ENCODE peak calls at places on chromosomes 16 and 17, in four cellular contexts. One of them, this sample, is unnamed.

GRCh38 chr16:54932737-54933254 is 2.1 kb downstream of the IRX5 start:
- DNase-seq in stomach: no peak
- DNase-seq in vagina: no peak
- DNase-seq in sigmoid colon: no peak
- DNase-seq in this sample: no peak

GRCh38 chr16:12927591-12927990 is 26.2 kb downstream of the SHISA9 start:
- DNase-seq in stomach: no peak
- DNase-seq in vagina: no peak
- DNase-seq in sigmoid colon: no peak
- DNase-seq in this sample: no peak

GRCh38 chr17:47738178-47738577 is 5.1 kb downstream of the TBX21 start:
- DNase-seq in sigmoid colon: peak; percentile 14
- DNase-seq in stomach: no peak
- DNase-seq in vagina: no peak
- DNase-seq in this sample: no peak

GRCh38 chr16:57472665-57473060 is 10.2 kb downstream of the POLR2C start:
- DNase-seq in vagina: no peak
- DNase-seq in stomach: no peak
- DNase-seq in sigmoid colon: no peak
- DNase-seq in this sample: no peak

GRCh38 chr17:50192873-50193274 is 8.6 kb downstream of the COL1A1 start:
- DNase-seq in sigmoid colon: no peak
- DNase-seq in stomach: no peak
- DNase-seq in vagina: no peak
- DNase-seq in this sample: no peak

GRCh38 chr16:28910046-28911031 is 14.7 kb downstream of the RABEP2 start:
- DNase-seq in stomach: no peak
- DNase-seq in sigmoid colon: no peak
- DNase-seq in vagina: no peak
- DNase-seq in this sample: peak; percentile 75

GRCh38 chr17:35189291-35189690 is 4.9 kb downstream of the SLC35G3 start:
- DNase-seq in stomach: no peak
- DNase-seq in vagina: no peak
- DNase-seq in sigmoid colon: no peak
- DNase-seq in this sample: no peak

GRCh38 chr17:45052052-45052772 is 780 bp upstream of the DCAKD start:
- DNase-seq in stomach: peak; percentile 53
- DNase-seq in vagina: no peak
- DNase-seq in sigmoid colon: peak; percentile 80
- DNase-seq in this sample: peak; percentile 66

GRCh38 chr17:45003877-45004276 is 35.8 kb upstream of the C1QL1 start:
- DNase-seq in sigmoid colon: no peak
- DNase-seq in vagina: no peak
- DNase-seq in stomach: no peak
- DNase-seq in this sample: no peak

GRCh38 chr17:63439682-63440081 is 6.4 kb downstream of the CYB561 start:
- DNase-seq in stomach: no peak
- DNase-seq in sigmoid colon: no peak
- DNase-seq in vagina: no peak
- DNase-seq in this sample: no peak

GRCh38 chr17:1545618-1546017 is 17.0 kb downstream of the PITPNA start:
- DNase-seq in vagina: no peak
- DNase-seq in sigmoid colon: no peak
- DNase-seq in stomach: no peak
- DNase-seq in this sample: peak; percentile 65

GRCh38 chr16:85360323-85361277 is 248.3 kb upstream of the CIBAR2 start:
- DNase-seq in stomach: peak; percentile 77
- DNase-seq in sigmoid colon: peak; percentile 79
- DNase-seq in vagina: no peak
- DNase-seq in this sample: peak; percentile 86

GRCh38 chr16:11319529-11320146 is 25.6 kb upstream of the RMI2 start:
- DNase-seq in sigmoid colon: no peak
- DNase-seq in stomach: peak; percentile 46
- DNase-seq in vagina: no peak
- DNase-seq in this sample: no peak

GRCh38 chr16:17470002-17470870 is 524 bp downstream of the XYLT1 start:
- DNase-seq in vagina: no peak
- DNase-seq in stomach: no peak
- DNase-seq in sigmoid colon: no peak
- DNase-seq in this sample: peak; percentile 61

GRCh38 chr16:1290032-1290431 is 19.4 kb upstream of the UBE2I start:
- DNase-seq in stomach: no peak
- DNase-seq in sigmoid colon: no peak
- DNase-seq in vagina: no peak
- DNase-seq in this sample: no peak

GRCh38 chr16:24534634-24535033 is 4.7 kb upstream of the RBBP6 start:
- DNase-seq in sigmoid colon: no peak
- DNase-seq in stomach: no peak
- DNase-seq in vagina: no peak
- DNase-seq in this sample: no peak

GRCh38 chr17:71963341-71963740 is 157.5 kb upstream of the SOX9 start:
- DNase-seq in vagina: no peak
- DNase-seq in stomach: no peak
- DNase-seq in sigmoid colon: no peak
- DNase-seq in this sample: no peak

GRCh38 chr17:37392024-37392590 is 14.5 kb downstream of the ACACA start:
- DNase-seq in stomach: no peak
- DNase-seq in vagina: no peak
- DNase-seq in sigmoid colon: no peak
- DNase-seq in this sample: no peak

GRCh38 chr17:3794890-3795757 is 5.9 kb downstream of the ITGAE start:
- DNase-seq in vagina: no peak
- DNase-seq in stomach: no peak
- DNase-seq in sigmoid colon: peak; percentile 28
- DNase-seq in this sample: no peak
- H3K4me1 ChIP-seq in vagina: peaks cover 12% of the 10 kb centered on the region
- H3K4me1 ChIP-seq in stomach: peaks cover 9% of the 10 kb centered on the region
- H3K4me1 ChIP-seq in sigmoid colon: no peaks in the 10 kb centered on the region
- H3K4me1 ChIP-seq in this sample: no peaks in the 10 kb centered on the region

DNA sequence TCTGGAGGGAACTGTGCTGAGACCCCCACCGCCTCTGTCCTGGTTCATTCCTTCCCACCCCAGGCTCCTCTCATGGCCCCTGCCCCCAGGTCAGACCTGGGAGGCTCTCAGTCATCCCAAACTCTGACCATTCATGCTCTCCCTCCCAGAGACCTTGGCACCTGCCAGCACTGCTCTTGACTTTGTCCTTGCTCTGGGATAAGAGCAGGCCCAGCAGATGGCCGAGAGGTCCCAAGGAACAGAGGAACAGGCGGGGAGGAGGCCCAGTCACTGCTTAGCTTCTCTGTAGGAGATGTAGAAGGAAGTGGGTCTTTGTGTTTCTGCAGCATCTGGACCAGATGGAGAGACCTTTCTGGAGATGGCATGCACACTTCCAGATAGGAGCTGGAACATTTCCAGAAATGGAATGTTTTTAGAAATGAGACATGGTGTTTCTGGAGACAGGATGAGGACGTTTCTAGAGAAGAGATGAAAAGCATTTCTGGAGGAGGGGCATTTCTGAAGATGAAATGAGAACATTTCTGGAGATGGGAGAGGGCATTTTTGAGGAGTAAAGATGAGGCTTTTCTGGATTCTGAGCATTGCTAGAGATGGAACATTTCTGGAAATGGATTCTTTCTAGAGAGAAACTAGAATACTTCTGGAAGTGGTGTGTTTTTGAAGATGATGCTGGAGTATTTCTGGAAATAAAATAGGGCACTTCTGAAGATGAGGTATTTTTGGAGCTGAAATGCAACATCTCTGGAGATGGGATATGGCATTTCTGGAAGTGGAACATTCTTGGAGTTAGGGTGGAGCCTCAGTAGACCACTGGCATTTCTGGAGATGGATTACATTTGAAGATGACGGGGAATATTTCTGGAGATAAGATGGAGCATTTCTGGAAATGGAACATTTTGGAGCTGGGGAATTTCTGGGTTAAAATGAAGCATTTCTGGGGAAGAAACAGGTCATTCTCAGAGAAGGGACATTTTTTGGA is 55.2 kb downstream of the RAI1 start:
- DNase-seq in vagina: no peak
- DNase-seq in stomach: peak; percentile 39
- DNase-seq in sigmoid colon: no peak
- DNase-seq in this sample: no peak
- H3K4me1 ChIP-seq in vagina: peaks cover 71% of the 10 kb centered on the region
- H3K4me1 ChIP-seq in stomach: peaks cover 45% of the 10 kb centered on the region
- H3K4me1 ChIP-seq in sigmoid colon: peaks cover 68% of the 10 kb centered on the region
- H3K4me1 ChIP-seq in this sample: peaks cover 29% of the 10 kb centered on the region

GRCh38 chr16:83725313-83725712 is 82.5 kb upstream of the HSBP1 start:
- DNase-seq in vagina: no peak
- DNase-seq in sigmoid colon: no peak
- DNase-seq in stomach: no peak
- DNase-seq in this sample: no peak

GRCh38 chr16:83727018-83727417 is 80.8 kb upstream of the HSBP1 start:
- DNase-seq in vagina: no peak
- DNase-seq in sigmoid colon: no peak
- DNase-seq in stomach: no peak
- DNase-seq in this sample: no peak

GRCh38 chr16:83730812-83731211 is 77.0 kb upstream of the HSBP1 start:
- DNase-seq in vagina: no peak
- DNase-seq in sigmoid colon: no peak
- DNase-seq in stomach: no peak
- DNase-seq in this sample: no peak

GRCh38 chr16:83728518-83728917 is 79.3 kb upstream of the HSBP1 start:
- DNase-seq in vagina: no peak
- DNase-seq in sigmoid colon: no peak
- DNase-seq in stomach: no peak
- DNase-seq in this sample: no peak

DNA sequence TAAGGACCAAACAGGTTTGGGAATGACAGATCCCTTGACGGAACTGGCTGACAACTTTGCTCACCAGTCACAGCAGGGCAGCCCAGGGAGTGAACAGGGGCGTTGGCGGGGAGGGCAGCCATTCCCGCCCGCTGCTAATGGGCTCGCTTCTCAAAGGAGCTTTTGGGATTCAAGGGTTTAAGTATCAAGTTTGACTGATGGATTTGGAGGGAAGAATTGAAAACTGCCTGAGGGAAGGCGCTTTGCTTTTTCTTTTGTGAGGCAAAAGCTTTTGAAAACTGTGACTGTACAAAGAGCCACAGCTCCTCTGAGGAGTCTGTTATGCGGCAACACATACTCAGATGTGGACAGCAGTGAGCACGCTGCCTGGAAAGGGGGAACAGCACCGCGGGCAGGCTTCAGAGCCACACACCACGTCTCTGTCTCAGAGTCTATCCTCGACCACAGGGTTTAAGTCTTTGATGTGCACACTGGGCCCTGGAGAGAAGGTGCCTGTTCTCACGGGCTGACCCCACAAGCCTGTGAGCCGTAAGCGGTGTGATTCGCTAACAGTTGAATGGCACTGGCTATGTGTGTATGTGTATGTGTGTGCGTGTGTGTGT is 79.9 kb upstream of the HSBP1 start:
- DNase-seq in sigmoid colon: no peak
- DNase-seq in stomach: no peak
- DNase-seq in vagina: no peak
- DNase-seq in this sample: no peak
- H3K4me1 ChIP-seq in sigmoid colon: no peaks in the 10 kb centered on the region
- H3K4me1 ChIP-seq in stomach: no peaks in the 10 kb centered on the region
- H3K4me1 ChIP-seq in vagina: no peaks in the 10 kb centered on the region
- H3K4me1 ChIP-seq in this sample: no peaks in the 10 kb centered on the region

GRCh38 chr17:61202564-61202963 is 197.1 kb upstream of the TBX2 start:
- DNase-seq in sigmoid colon: no peak
- DNase-seq in vagina: no peak
- DNase-seq in stomach: no peak
- DNase-seq in this sample: no peak
- H3K4me1 ChIP-seq in sigmoid colon: peaks cover 3% of the 10 kb centered on the region
- H3K4me1 ChIP-seq in vagina: peaks cover 5% of the 10 kb centered on the region
- H3K4me1 ChIP-seq in stomach: peaks cover 19% of the 10 kb centered on the region
- H3K4me1 ChIP-seq in this sample: no peaks in the 10 kb centered on the region